ENCODE peak calls at places on chromosomes 12 and 14, in seven cellular contexts. G, A, O, C, B, J and N are unnamed samples.

GRCh38 chr14:69039287-69039628 is 60.2 kb upstream of the ACTN1 start:
- DNase-seq in G (no peak), A (no peak), O (no peak), C (peak), B (no peak), J (no peak), N (no peak)

GRCh38 chr14:44961151-44961729 is 507 bp downstream of the KLHL28 start:
- DNase-seq in G (no peak), A (peak), O (peak), C (no peak), B (peak), J (no peak), N (peak)

GRCh38 chr12:20426191-20426590 is 57.9 kb downstream of the PDE3A start:
- DNase-seq in G (no peak), A (no peak), O (no peak), C (no peak), B (no peak), J (no peak), N (no peak)

GRCh38 chr12:45105996-45106395 is 55.1 kb upstream of the DBX2 start:
- DNase-seq in G (no peak), A (no peak), O (no peak), C (no peak), B (no peak), J (no peak), N (no peak)

GRCh38 chr14:23009483-23009938 is 432 bp downstream of the C14orf93 start:
- DNase-seq in G (no peak), A (no peak), O (peak), C (no peak), B (no peak), J (no peak), N (no peak)

GRCh38 chr14:49505026-49505766 is 81.0 kb downstream of the RPS29 start:
- DNase-seq in G (no peak), A (no peak), O (no peak), C (no peak), B (no peak), J (no peak), N (no peak)

GRCh38 chr14:54715244-54715643 is 148.3 kb downstream of the SAMD4A start:
- DNase-seq in G (no peak), A (no peak), O (peak), C (no peak), B (no peak), J (no peak), N (no peak)

GRCh38 chr12:123085730-123086487 is 65.0 kb downstream of the PITPNM2 start:
- DNase-seq in G (no peak), A (no peak), O (no peak), C (peak), B (peak), J (no peak), N (no peak)

GRCh38 chr14:96208739-96209138 is 4.1 kb downstream of the BDKRB2 start:
- DNase-seq in G (no peak), A (no peak), O (no peak), C (no peak), B (no peak), J (no peak), N (no peak)

GRCh38 chr12:124399622-124400021 is 104.7 kb downstream of the RFLNA start:
- DNase-seq in G (no peak), A (peak), O (peak), C (peak), B (peak), J (peak), N (peak)

GRCh38 chr12:14827043-14827442 is 13.1 kb upstream of the SMCO3 start:
- DNase-seq in G (no peak), A (no peak), O (no peak), C (no peak), B (no peak), J (no peak), N (no peak)

GRCh38 chr12:55797068-55797467 is 20.5 kb downstream of the SARNP start:
- DNase-seq in G (no peak), A (no peak), O (peak), C (peak), B (peak), J (no peak), N (no peak)

GRCh38 chr12:16389594-16389993 is 42.1 kb downstream of the MGST1 start:
- DNase-seq in G (no peak), A (no peak), O (no peak), C (no peak), B (no peak), J (no peak), N (no peak)

GRCh38 chr12:66885115-66885875 is 206.4 kb upstream of the GRIP1 start:
- DNase-seq in G (no peak), A (no peak), O (peak), C (no peak), B (no peak), J (no peak), N (no peak)

GRCh38 chr14:56552615-56553014 is 27.0 kb upstream of the TMEM260 start:
- DNase-seq in G (no peak), A (no peak), O (no peak), C (no peak), B (no peak), J (no peak), N (no peak)

GRCh38 chr14:93619176-93619793 is 169.0 kb downstream of the PRIMA1 start:
- DNase-seq in G (peak), A (peak), O (peak), C (peak), B (peak), J (no peak), N (peak)

GRCh38 chr12:15276088-15276698 is 46.1 kb upstream of the PTPRO start:
- DNase-seq in G (no peak), A (no peak), O (peak), C (peak), B (peak), J (no peak), N (no peak)

GRCh38 chr14:105534586-105534985 is 8.2 kb downstream of the TMEM121 start:
- DNase-seq in G (no peak), A (no peak), O (no peak), C (no peak), B (peak), J (no peak), N (no peak)

GRCh38 chr14:99688629-99689028 is 4.5 kb downstream of the CYP46A1 start:
- DNase-seq in G (no peak), A (no peak), O (no peak), C (no peak), B (no peak), J (no peak), N (no peak)

GRCh38 chr14:99690636-99691035 is 6.5 kb downstream of the CYP46A1 start:
- DNase-seq in G (no peak), A (no peak), O (no peak), C (no peak), B (no peak), J (peak), N (no peak)

GRCh38 chr14:99691111-99691885 is 7.2 kb downstream of the CYP46A1 start:
- DNase-seq in G (no peak), A (no peak), O (no peak), C (no peak), B (no peak), J (peak), N (no peak)

GRCh38 chr14:99688210-99688581 is 4.1 kb downstream of the CYP46A1 start:
- DNase-seq in G (no peak), A (no peak), O (no peak), C (no peak), B (no peak), J (no peak), N (no peak)

DNA sequence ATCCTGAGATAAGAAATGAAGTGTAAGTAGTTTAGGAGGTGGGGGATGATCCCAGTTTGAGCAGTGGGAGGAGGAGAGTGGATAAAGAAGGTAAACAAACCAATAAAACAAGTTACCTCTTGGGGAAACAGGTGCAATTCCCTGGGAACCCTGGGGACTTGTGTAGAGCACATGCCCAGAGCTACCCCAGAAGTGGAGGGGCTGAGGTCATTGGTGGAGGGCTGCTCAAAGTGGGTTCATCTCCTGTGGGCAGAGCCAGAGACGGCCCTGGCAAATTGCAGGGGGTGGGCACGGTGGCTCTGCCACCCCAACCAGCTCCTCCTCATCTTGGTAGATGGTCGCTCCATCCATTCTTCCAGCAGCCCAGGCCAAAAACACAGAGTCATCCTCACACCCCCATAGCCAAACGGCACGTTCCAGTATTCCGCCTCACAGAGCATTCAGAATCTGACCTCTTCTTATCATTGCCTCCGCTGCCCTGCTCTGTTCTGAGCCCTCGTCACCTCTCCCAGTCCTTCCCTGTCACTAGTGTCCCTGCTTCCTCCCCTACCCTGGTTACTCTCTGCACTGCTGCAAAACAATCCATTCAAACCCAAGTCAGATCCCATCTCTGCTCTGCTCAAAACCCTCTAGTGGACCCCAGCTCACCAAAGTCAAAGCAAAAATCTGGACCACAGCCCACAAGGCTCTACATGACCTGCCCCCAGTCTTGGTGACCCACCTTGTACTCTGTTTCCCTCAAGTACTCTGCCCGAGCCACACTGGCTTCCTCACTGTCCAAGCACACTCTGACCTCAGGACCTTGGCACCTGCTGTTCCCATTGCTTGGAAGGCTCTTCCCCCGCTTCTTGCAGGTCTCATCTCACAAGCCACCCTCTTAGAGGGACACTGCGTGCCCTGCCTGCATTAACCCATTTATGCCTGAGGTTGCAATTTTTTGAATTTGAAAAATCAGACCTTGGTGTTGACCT is 5.5 kb downstream of the CYP46A1 start:
- DNase-seq in G (no peak), A (no peak), O (no peak), C (no peak), B (no peak), J (peak), N (no peak)
- TF ChIP-seq POLR2AphosphoS5 in G (no peak), A (no peak), O (no peak), C (no peak), B (no peak), J (no peak), N (no peak)

GRCh38 chr12:100927825-100928224 is 133.2 kb downstream of the ANO4 start:
- DNase-seq in G (no peak), A (no peak), O (no peak), C (no peak), B (no peak), J (no peak), N (no peak)

GRCh38 chr12:100926669-100927248 is 132.2 kb downstream of the ANO4 start:
- DNase-seq in G (no peak), A (no peak), O (peak), C (peak), B (no peak), J (peak), N (no peak)
- TF ChIP-seq TAF1 in G (no peak), A (no peak), O (no peak), C (no peak), B (no peak), J (no peak), N (no peak)

GRCh38 chr12:11701398-11701797 is 51.9 kb downstream of the ETV6 start:
- DNase-seq in G (no peak), A (no peak), O (no peak), C (no peak), B (no peak), J (no peak), N (no peak)
- TF ChIP-seq POLR2AphosphoS5 in G (no peak), A (no peak), O (no peak), C (no peak), B (no peak), J (no peak), N (no peak)

GRCh38 chr12:25372969-25373368 is 122.2 kb upstream of the KRAS start:
- DNase-seq in G (no peak), A (no peak), O (no peak), C (no peak), B (no peak), J (no peak), N (no peak)

GRCh38 chr12:25376985-25377384 is 126.3 kb upstream of the KRAS start:
- DNase-seq in G (no peak), A (no peak), O (no peak), C (no peak), B (no peak), J (no peak), N (no peak)

GRCh38 chr12:25376392-25376791 is 125.7 kb upstream of the KRAS start:
- DNase-seq in G (no peak), A (no peak), O (no peak), C (no peak), B (no peak), J (no peak), N (no peak)

GRCh38 chr12:25373396-25373795 is 122.7 kb upstream of the KRAS start:
- DNase-seq in G (no peak), A (no peak), O (no peak), C (no peak), B (no peak), J (no peak), N (no peak)

DNA sequence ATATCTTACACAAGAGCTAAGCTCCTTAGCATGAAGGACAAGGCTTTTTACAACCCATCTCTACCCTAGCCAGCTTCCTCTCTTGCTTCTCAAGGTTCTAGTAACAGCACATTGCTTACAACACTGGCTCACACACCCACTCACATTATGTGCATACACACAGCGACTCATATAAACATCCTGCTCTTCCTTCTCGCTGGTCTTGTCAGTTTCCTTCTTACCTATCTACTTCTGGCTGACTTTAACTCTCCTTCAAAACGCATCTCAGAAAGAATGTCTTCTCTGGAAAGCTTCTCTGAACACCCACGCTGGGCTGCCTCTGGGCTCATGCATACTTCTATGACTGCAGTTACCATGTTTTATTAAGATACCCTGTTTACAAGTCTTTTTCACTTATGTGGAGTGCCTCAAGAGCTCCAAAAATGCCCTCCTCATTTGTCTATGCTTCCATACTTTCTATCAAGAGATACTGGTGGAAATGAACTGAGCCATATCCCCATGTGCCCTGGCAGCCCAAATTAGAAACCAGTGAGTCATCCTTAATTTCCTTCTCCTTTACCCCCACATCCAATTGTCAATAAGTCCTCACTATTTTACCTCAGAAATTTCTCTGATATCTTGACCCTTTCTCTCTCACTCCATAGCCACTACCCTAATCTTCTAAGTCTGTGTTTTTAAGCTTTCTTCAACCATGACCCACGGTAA is 126.9 kb upstream of the KRAS start:
- DNase-seq in G (no peak), A (no peak), O (no peak), C (no peak), B (no peak), J (no peak), N (no peak)
- TF ChIP-seq TAF1 in G (no peak), A (no peak), O (no peak), C (no peak), B (no peak), J (no peak), N (no peak)

GRCh38 chr12:26198742-26199141 is 3.4 kb downstream of the SSPN start:
- DNase-seq in G (no peak), A (no peak), O (no peak), C (no peak), B (no peak), J (no peak), N (no peak)
- TF ChIP-seq POLR2AphosphoS5 in G (no peak), A (no peak), O (no peak), C (no peak), B (no peak), J (no peak), N (no peak)

GRCh38 chr12:1619599-1619998 is 9.4 kb upstream of the WNT5B start:
- DNase-seq in G (peak), A (no peak), O (no peak), C (no peak), B (no peak), J (no peak), N (peak)
- TF ChIP-seq TAF1 in G (no peak), A (no peak), O (no peak), C (no peak), B (no peak), J (no peak), N (no peak)

GRCh38 chr12:7431993-7432685 is 11.8 kb downstream of the CD163L1 start:
- DNase-seq in G (no peak), A (no peak), O (no peak), C (no peak), B (no peak), J (no peak), N (no peak)

GRCh38 chr12:7434670-7435069 is 9.3 kb downstream of the CD163L1 start:
- DNase-seq in G (no peak), A (no peak), O (no peak), C (no peak), B (no peak), J (no peak), N (no peak)

DNA sequence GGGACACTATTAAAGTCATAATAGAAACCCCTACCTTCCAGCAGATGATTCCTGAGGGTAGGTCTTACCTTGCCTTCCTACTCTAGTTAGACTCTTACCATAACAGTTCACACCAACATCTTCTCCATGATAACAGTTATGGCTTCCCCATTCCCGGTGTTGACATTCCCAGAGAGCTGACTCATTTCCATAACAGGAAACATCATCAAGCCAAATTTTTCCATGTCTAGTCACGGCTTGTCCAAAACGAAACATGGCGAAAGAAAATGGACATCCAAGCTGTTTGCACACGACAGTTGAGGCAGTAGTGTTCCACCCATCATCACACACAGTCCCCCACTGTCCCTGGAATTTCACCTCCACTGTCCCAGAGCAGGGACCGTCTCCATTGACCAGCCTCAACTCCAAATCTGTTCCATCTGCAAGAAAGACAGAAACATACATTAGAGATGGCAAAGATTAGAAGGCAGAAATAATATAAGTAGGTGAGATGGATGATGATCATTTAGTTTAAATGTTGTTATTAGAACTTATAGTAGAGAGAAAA is 10.6 kb downstream of the CD163L1 start:
- DNase-seq in G (no peak), A (no peak), O (no peak), C (peak), B (no peak), J (no peak), N (no peak)
- TF ChIP-seq POLR2AphosphoS5 in G (no peak), A (no peak), O (no peak), C (no peak), B (no peak), J (no peak), N (no peak)

GRCh38 chr12:47094804-47095203 is 15.0 kb upstream of the AMIGO2 start:
- DNase-seq in G (no peak), A (no peak), O (no peak), C (no peak), B (no peak), J (no peak), N (no peak)

GRCh38 chr12:47098099-47098498 is 18.3 kb upstream of the AMIGO2 start:
- DNase-seq in G (no peak), A (no peak), O (no peak), C (no peak), B (no peak), J (no peak), N (no peak)

GRCh38 chr12:47097276-47097896 is 17.6 kb upstream of the AMIGO2 start:
- DNase-seq in G (no peak), A (no peak), O (no peak), C (no peak), B (no peak), J (no peak), N (no peak)

GRCh38 chr12:47100146-47100545 is 20.4 kb upstream of the AMIGO2 start:
- DNase-seq in G (no peak), A (no peak), O (no peak), C (no peak), B (no peak), J (no peak), N (no peak)

GRCh38 chr12:47095446-47096236 is 15.9 kb upstream of the AMIGO2 start:
- DNase-seq in G (no peak), A (no peak), O (no peak), C (no peak), B (no peak), J (no peak), N (no peak)
- TF ChIP-seq TAF1 in G (no peak), A (no peak), O (no peak), C (no peak), B (no peak), J (no peak), N (no peak)